ENCODE peak calls at places on chromosomes 11 and 22, in five cellular contexts. W is neuronal stem cell; M is activated CD4-positive, alpha-beta T cell treated with anti-CD3 and anti-CD28 coated beads, Interleukin-2, amount 50 U/mL, for 48 hours; G is cardiac septum; E is fibroblast of lung. F is an unnamed sample.
A peak's percentile ranks its signal among the peaks of the same experiment; 100 is the strongest.

GRCh38 chr11:63901660-63902059 is 15.3 kb downstream of the RCOR2 start:
- DNase-seq in E (peak; percentile 47), W (no peak), G (no peak), M (no peak), F (no peak)

GRCh38 chr11:110026823-110027626 is 66.2 kb upstream of the ZC3H12C start:
- DNase-seq in G (no peak), W (no peak), M (no peak), E (no peak), F (no peak)

GRCh38 chr11:33843018-33843417 is 48.9 kb downstream of the LMO2 start:
- DNase-seq in E (no peak), G (no peak), M (no peak), W (no peak), F (no peak)

GRCh38 chr11:4921796-4922195 is 2.3 kb downstream of the OR51G1 start:
- DNase-seq in E (no peak), M (no peak), W (no peak), G (no peak), F (no peak)

GRCh38 chr11:119421351-119421750 is 1.6 kb downstream of the THY1 start:
- DNase-seq in W (no peak), G (no peak), E (peak; percentile 18), M (no peak), F (no peak)

GRCh38 chr11:76834151-76834550 is 26.6 kb upstream of the ACER3 start:
- DNase-seq in W (no peak), G (no peak), M (no peak), E (peak; percentile 43), F (no peak)

GRCh38 chr22:45235851-45236342 is 4.8 kb downstream of the KIAA0930 start:
- DNase-seq in W (no peak), M (no peak), E (no peak), G (no peak), F (no peak)

GRCh38 chr11:110435780-110436717 is 6.3 kb downstream of the FDX1 start:
- DNase-seq in W (no peak), M (no peak), G (no peak), E (peak; percentile 37), F (no peak)

GRCh38 chr11:93570759-93571413 is 27.7 kb upstream of the SMCO4 start:
- DNase-seq in W (no peak), M (no peak), G (no peak), E (peak; percentile 78), F (no peak)

GRCh38 chr11:22634897-22635629 is 9.4 kb upstream of the FANCF start:
- DNase-seq in M (no peak), W (no peak), E (peak; percentile 51), G (peak; percentile 65), F (no peak)

GRCh38 chr11:37142591-37142990 is 544.6 kb upstream of the RAG2 start:
- DNase-seq in G (no peak), W (no peak), M (no peak), E (no peak), F (no peak)

GRCh38 chr11:57460756-57461749 is 725 bp downstream of the RTN4RL2 start:
- DNase-seq in E (no peak), M (no peak), G (no peak), W (no peak), F (no peak)

GRCh38 chr11:14259186-14259784 is 99.7 kb downstream of the RRAS2 start:
- DNase-seq in G (no peak), E (no peak), M (no peak), W (no peak), F (no peak)

GRCh38 chr11:131870305-131870704 is 499.9 kb downstream of the NTM start:
- DNase-seq in E (no peak), W (no peak), M (no peak), G (no peak), F (no peak)

GRCh38 chr22:44068422-44069191 is 44.5 kb downstream of the PARVB start:
- DNase-seq in M (no peak), E (no peak), W (no peak), G (no peak), F (no peak)

F was measured in naive thymus-derived CD4-positive, alpha-beta T cell.